ENCODE peak calls at places on chromosomes 7 and 10, in five cellular contexts. D is AG09309; M is adipocyte; C is CD8-positive, alpha-beta memory T cell; W is fibroblast of lung. Q is an unnamed sample.

GRCh38 chr10:98110356-98110755 is 24.1 kb upstream of the R3HCC1L start:
- DNase-seq in M (no peak), D (no peak), C (no peak), W (no peak), Q (no peak)

GRCh38 chr7:44236333-44236728 is 35.6 kb downstream of the YKT6 start:
- DNase-seq in M (no peak), W (no peak), D (no peak), C (no peak), Q (no peak)

GRCh38 chr10:101230185-101230917 is 1.1 kb upstream of the LBX1 start:
- DNase-seq in W (no peak), D (no peak), M (peak; percentile 11), C (no peak), Q (no peak)

GRCh38 chr10:132865236-132865635 is 77.1 kb downstream of the CFAP46 start:
- DNase-seq in M (no peak), D (no peak), C (no peak), W (no peak), Q (peak; percentile 31)

GRCh38 chr10:2972810-2973209 is 94.5 kb upstream of the PFKP start:
- DNase-seq in C (no peak), D (no peak), W (no peak), M (no peak), Q (no peak)

GRCh38 chr7:159158888-159159405 is 14.3 kb upstream of the VIPR2 start:
- DNase-seq in W (no peak), M (no peak), C (no peak), D (no peak), Q (no peak)

GRCh38 chr7:91787923-91788322 is 92.6 kb downstream of the MTERF1 start:
- DNase-seq in W (no peak), M (no peak), D (no peak), C (no peak), Q (no peak)

GRCh38 chr7:44112997-44113763 is 9.0 kb downstream of the AEBP1 start:
- DNase-seq in M (no peak), C (no peak), W (no peak), D (no peak), Q (no peak)

GRCh38 chr7:152989889-152990380 is 230.4 kb downstream of the ACTR3B start:
- DNase-seq in W (peak; percentile 1), M (peak; percentile 18), C (no peak), D (no peak), Q (peak; percentile 34)

GRCh38 chr10:68103237-68103866 is 5.9 kb upstream of the MYPN start:
- DNase-seq in M (no peak), D (no peak), W (no peak), C (no peak), Q (no peak)

GRCh38 chr7:78197447-78197846 is 398.9 kb downstream of the PHTF2 start:
- DNase-seq in D (peak; percentile 74), C (no peak), M (peak; percentile 77), W (peak; percentile 61), Q (no peak)

GRCh38 chr10:130913844-130914243 is 397.7 kb downstream of the TCERG1L start:
- DNase-seq in D (no peak), C (no peak), W (no peak), M (no peak), Q (no peak)

GRCh38 chr10:34655286-34656170 is 159.6 kb downstream of the PARD3 start:
- DNase-seq in C (no peak), W (peak; percentile 81), M (peak; percentile 90), D (peak; percentile 45), Q (peak; percentile 83)

GRCh38 chr10:118961401-118961800 is 68.1 kb upstream of the NANOS1 start:
- DNase-seq in M (no peak), W (no peak), D (no peak), C (no peak), Q (no peak)

GRCh38 chr7:437293-438280 is 82.1 kb downstream of the PDGFA start:
- DNase-seq in M (no peak), W (no peak), C (no peak), D (no peak), Q (no peak)

GRCh38 chr10:1034758-1035157 is 9.1 kb upstream of the IDI2 start:
- DNase-seq in W (no peak), D (no peak), C (no peak), M (no peak), Q (no peak)

GRCh38 chr7:2488272-2488645 is 12.1 kb upstream of the GRIFIN start:
- DNase-seq in D (no peak), W (no peak), C (no peak), M (peak; percentile 70), Q (no peak)

GRCh38 chr7:41529831-41530230 is 173.1 kb downstream of the INHBA start:
- DNase-seq in D (no peak), M (no peak), W (no peak), C (no peak), Q (no peak)

GRCh38 chr7:55877308-55877707 is 9.9 kb upstream of the ZNF713 start:
- DNase-seq in D (no peak), C (no peak), W (no peak), M (no peak), Q (no peak)

GRCh38 chr7:106737202-106737562 is 76.2 kb upstream of the CCDC71L start:
- DNase-seq in W (peak; percentile 63), C (no peak), M (peak; percentile 78), D (no peak), Q (no peak)

GRCh38 chr10:118251791-118252190 is 90.3 kb downstream of the FAM204A start:
- DNase-seq in C (no peak), M (no peak), W (no peak), D (no peak), Q (no peak)

GRCh38 chr7:2613926-2614613 is 17.7 kb upstream of the TTYH3 start:
- DNase-seq in D (peak; percentile 31), W (peak; percentile 58), C (no peak), M (peak; percentile 58), Q (no peak)

GRCh38 chr10:58781873-58782488 is 269.3 kb downstream of the BICC1 start:
- DNase-seq in D (no peak), W (peak; percentile 65), C (no peak), M (peak; percentile 82), Q (no peak)

GRCh38 chr10:36163827-36164226 is 521.7 kb upstream of the FZD8 start:
- DNase-seq in D (no peak), W (no peak), C (no peak), M (no peak), Q (no peak)

GRCh38 chr10:83536426-83536825 is 602.9 kb upstream of the GHITM start:
- DNase-seq in W (no peak), C (no peak), D (peak; percentile 67), M (no peak), Q (no peak)

GRCh38 chr10:83541096-83541495 is 598.2 kb upstream of the GHITM start:
- DNase-seq in W (no peak), D (no peak), M (peak; percentile 22), C (no peak), Q (no peak)

GRCh38 chr10:83542774-83543291 is 596.5 kb upstream of the GHITM start:
- DNase-seq in D (peak; percentile 14), M (peak; percentile 46), W (no peak), C (no peak), Q (no peak)

GRCh38 chr10:83538047-83538446 is 601.3 kb upstream of the GHITM start:
- DNase-seq in D (no peak), M (no peak), W (no peak), C (no peak), Q (no peak)

GRCh38 chr10:83539528-83540308 is 599.6 kb upstream of the GHITM start:
- DNase-seq in W (no peak), D (peak; percentile 23), C (no peak), M (peak; percentile 74), Q (no peak)
- H3K4me3 ChIP-seq in W (no peak overlapping the region), D (no peak overlapping the region), C (no peak overlapping the region), M (peak overlapping the region; percentile 39), Q (no peak overlapping the region)

GRCh38 chr10:29301359-29301910 is 12.6 kb downstream of the LYZL1 start:
- DNase-seq in W (no peak), M (no peak), C (no peak), D (no peak), Q (no peak)

GRCh38 chr10:29306688-29307087 is 17.8 kb downstream of the LYZL1 start:
- DNase-seq in W (no peak), D (no peak), M (no peak), C (no peak), Q (no peak)

GRCh38 chr10:29305031-29305335 is 16.1 kb downstream of the LYZL1 start:
- DNase-seq in C (no peak), D (no peak), M (no peak), W (no peak), Q (no peak)

GRCh38 chr10:29302499-29302898 is 13.6 kb downstream of the LYZL1 start:
- DNase-seq in M (no peak), W (no peak), D (no peak), C (no peak), Q (no peak)

DNA sequence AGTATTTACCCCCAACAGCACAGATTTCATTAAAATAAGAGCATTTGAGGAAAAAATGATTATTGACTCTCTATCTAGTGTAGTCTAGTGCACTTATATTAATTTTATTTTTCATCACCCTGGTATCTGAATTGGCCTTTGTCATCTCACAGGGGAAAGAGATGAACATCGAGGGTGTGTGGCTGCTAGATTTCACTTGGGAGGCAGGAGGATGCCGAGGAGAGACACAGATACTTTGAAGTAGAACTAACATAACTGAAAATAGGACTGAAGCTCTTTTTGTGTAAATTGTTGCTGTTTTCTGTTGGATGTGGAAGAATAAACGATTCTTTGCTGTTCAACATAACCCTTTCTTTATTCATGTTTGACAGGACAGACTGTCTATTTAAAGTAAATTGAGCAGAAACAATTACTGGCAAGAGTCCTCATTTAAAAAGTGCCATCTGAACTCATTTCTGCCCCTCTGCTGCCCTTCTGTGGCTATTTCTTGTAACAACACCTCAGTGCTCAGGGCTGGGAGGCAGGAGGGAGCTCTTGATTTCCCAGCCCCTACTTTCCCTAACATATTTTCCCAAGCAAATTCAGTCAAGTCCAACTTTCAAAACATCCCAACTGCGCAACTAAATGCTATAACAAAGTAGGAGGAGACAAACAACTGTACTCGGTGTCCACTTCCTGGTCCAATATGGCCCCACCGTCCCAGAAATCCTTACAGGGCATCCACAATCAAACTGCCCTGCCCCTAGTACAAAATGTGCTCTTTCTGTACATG is 15.6 kb downstream of the LYZL1 start:
- DNase-seq in M (peak; percentile 92), D (peak; percentile 23), C (no peak), W (peak; percentile 80), Q (peak; percentile 86)
- H3K4me3 ChIP-seq in M (peak overlapping the region; percentile 63), D (no peak overlapping the region), C (no peak overlapping the region), W (no peak overlapping the region), Q (no peak overlapping the region)

DNA sequence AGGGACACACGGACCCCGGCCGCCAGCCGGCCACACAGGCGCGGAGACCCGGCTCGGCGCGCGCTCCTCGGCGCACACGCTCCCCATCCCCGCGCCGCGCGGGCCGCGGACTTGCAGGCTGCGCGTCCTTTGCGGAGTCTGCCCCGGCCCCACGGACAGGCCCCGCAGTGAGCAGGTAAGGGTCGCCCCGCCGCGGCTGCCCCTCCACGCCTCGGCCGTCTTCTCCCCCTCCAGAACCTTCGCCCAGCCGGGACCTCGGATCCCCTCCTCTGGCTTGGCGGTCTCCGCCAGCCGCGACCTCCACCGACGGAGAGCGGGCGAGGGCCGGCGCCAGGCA is 364 bp downstream of the ADCYAP1R1 start:
- DNase-seq in C (no peak), M (no peak), D (no peak), W (no peak), Q (no peak)
- H3K4me3 ChIP-seq in C (no peak overlapping the region), M (peak overlapping the region; percentile 56), D (no peak overlapping the region), W (no peak overlapping the region), Q (no peak overlapping the region)

DNA sequence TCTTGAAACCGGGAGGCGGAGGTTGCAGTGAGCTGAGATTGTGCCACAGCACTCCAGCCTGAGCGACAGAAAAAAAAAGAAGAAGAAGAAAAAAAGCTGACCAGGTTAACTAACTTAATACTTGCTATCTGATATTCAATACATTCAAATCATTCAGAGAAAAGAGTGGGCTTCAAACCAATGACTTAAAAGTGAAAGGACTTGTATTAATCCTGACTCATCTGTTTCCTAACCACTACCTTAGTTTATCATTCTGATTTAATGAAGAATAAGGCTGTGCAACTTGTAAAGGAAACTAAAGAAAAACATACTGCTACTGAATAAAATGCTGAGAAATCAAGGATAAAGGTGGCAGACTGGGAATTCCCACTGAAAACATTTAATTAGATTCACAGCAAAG is 128.4 kb downstream of the NRBF2 start:
- DNase-seq in C (no peak), D (no peak), M (no peak), W (no peak), Q (no peak)
- H3K4me3 ChIP-seq in C (no peak overlapping the region), D (no peak overlapping the region), M (no peak overlapping the region), W (no peak overlapping the region), Q (no peak overlapping the region)